ENCODE peak calls at places on chromosomes 7 and 10, in four cellular contexts. Q is IMR-90, D is mesendoderm, C is H1. P is an unnamed sample.

GRCh38 chr7:143458263-143458662 is 15.0 kb downstream of the TAS2R60 start:
- DNase-seq in D (no peak), C (no peak), Q (peak; percentile 57), P (no peak)

GRCh38 chr7:132240262-132240661 is 336.0 kb downstream of the PLXNA4 start:
- DNase-seq in C (no peak), D (no peak), Q (no peak), P (no peak)

GRCh38 chr10:15182541-15183207 is 14.2 kb upstream of the NMT2 start:
- DNase-seq in D (no peak), Q (peak; percentile 58), C (no peak), P (no peak)

GRCh38 chr7:138064856-138065357 is 11.4 kb upstream of the AKR1D1 start:
- DNase-seq in C (no peak), Q (peak; percentile 18), D (peak; percentile 48), P (peak; percentile 31)

GRCh38 chr7:116588641-116589594 is 64.1 kb downstream of the CAV1 start:
- DNase-seq in D (peak; percentile 60), C (no peak), Q (peak; percentile 81), P (no peak)

GRCh38 chr7:120869700-120870099 is 11.8 kb upstream of the TSPAN12 start:
- DNase-seq in D (no peak), C (no peak), Q (no peak), P (no peak)

GRCh38 chr7:143507094-143507518 is 29.4 kb downstream of the TAS2R41 start:
- DNase-seq in D (no peak), C (no peak), Q (no peak), P (no peak)

GRCh38 chr10:33735463-33735862 is 401.0 kb upstream of the NRP1 start:
- DNase-seq in C (no peak), Q (peak; percentile 24), D (no peak), P (no peak)

GRCh38 chr10:26486304-26486703 is 48.2 kb downstream of the APBB1IP start:
- DNase-seq in D (peak; percentile 60), C (peak; percentile 7), Q (peak; percentile 32), P (no peak)

GRCh38 chr7:131292141-131292905 is 35.4 kb upstream of the MKLN1 start:
- DNase-seq in D (no peak), Q (no peak), C (no peak), P (no peak)

GRCh38 chr10:62744136-62744535 is 60.4 kb upstream of the ADO start:
- DNase-seq in C (no peak), D (no peak), Q (peak; percentile 69), P (no peak)

GRCh38 chr7:36214608-36215016 is 61.6 kb downstream of the EEPD1 start:
- DNase-seq in Q (peak; percentile 35), D (no peak), C (no peak), P (peak; percentile 19)

GRCh38 chr10:66928000-66928770 is 2.3 kb downstream of the LRRTM3 start:
- DNase-seq in C (no peak), D (peak; percentile 38), Q (peak; percentile 12), P (peak; percentile 43)

GRCh38 chr7:37368540-37368939 is 80.1 kb downstream of the ELMO1 start:
- DNase-seq in C (no peak), D (peak; percentile 30), Q (no peak), P (no peak)
- H3K56ac ChIP-seq in C (no peak overlapping the region), D (no peak overlapping the region), Q (no peak overlapping the region), P (no peak overlapping the region)

GRCh38 chr7:157425761-157426160 is 89.0 kb downstream of the DNAJB6 start:
- DNase-seq in C (no peak), Q (no peak), D (no peak), P (no peak)

GRCh38 chr7:157422279-157422678 is 85.5 kb downstream of the DNAJB6 start:
- DNase-seq in C (no peak), D (no peak), Q (no peak), P (no peak)

GRCh38 chr7:157425137-157425731 is 88.4 kb downstream of the DNAJB6 start:
- DNase-seq in Q (no peak), D (no peak), C (no peak), P (peak; percentile 45)

GRCh38 chr7:157423886-157424565 is 87.2 kb downstream of the DNAJB6 start:
- DNase-seq in C (no peak), D (no peak), Q (no peak), P (no peak)

DNA sequence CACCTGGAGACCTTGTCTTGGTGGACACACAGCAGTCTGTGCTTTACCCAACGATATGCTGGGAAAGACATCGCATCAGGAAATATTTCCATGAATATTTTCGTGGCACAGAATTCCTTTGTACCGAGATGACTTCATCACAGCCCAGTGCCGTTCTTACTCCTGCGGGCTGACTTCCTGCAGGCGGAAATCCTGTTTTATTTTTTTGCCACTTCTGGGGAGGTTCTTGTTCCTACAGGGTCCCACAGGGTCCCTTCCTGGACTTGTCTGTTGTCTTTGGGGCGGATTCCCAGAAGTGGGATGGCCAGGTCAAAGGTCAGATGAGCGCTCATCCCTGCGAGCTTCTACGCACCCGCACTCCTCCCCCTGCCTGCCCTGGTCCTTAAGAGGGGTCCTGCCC is 86.5 kb downstream of the DNAJB6 start:
- DNase-seq in D (no peak), Q (no peak), C (no peak), P (no peak)
- H3K18ac ChIP-seq in D (no peak overlapping the region), Q (no peak overlapping the region), C (no peak overlapping the region), P (no peak overlapping the region)

GRCh38 chr7:15675379-15675778 is 11.1 kb downstream of the MEOX2 start:
- DNase-seq in C (no peak), Q (no peak), D (no peak), P (no peak)
- H3K56ac ChIP-seq in C (no peak overlapping the region), Q (no peak overlapping the region), D (no peak overlapping the region), P (no peak overlapping the region)

DNA sequence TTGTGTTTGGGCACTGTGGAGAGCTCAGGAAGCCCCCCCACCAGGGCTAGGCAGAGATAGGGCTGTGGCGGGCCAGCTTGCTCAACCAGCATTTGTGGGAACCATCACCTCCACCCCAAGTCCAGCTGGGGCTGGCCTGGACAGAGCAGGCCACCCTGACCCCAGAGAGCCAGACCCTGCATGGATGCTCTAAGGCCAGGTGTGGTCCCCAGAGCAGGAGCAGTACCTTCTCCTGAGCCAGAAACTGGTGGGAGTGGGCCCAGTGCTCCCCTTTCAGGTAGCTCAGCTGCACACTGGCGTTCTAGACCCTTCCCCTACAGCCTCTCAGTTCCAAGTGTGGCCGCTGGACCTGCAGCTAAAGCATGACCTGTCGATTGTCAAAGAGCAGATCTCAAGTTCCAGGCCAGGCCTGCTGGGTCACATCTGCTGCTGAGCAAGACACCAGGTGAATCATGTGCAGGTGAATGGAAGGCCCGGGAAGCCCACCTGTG is 57.2 kb downstream of the RASGEF1A start:
- DNase-seq in D (no peak), C (no peak), Q (no peak), P (no peak)
- H3K18ac ChIP-seq in D (no peak overlapping the region), C (no peak overlapping the region), Q (no peak overlapping the region), P (no peak overlapping the region)

GRCh38 chr7:95927781-95928180 is 155.4 kb downstream of the DYNC1I1 start:
- DNase-seq in D (no peak), C (no peak), Q (no peak), P (no peak)
- H3K56ac ChIP-seq in D (no peak overlapping the region), C (no peak overlapping the region), Q (no peak overlapping the region), P (no peak overlapping the region)

DNA sequence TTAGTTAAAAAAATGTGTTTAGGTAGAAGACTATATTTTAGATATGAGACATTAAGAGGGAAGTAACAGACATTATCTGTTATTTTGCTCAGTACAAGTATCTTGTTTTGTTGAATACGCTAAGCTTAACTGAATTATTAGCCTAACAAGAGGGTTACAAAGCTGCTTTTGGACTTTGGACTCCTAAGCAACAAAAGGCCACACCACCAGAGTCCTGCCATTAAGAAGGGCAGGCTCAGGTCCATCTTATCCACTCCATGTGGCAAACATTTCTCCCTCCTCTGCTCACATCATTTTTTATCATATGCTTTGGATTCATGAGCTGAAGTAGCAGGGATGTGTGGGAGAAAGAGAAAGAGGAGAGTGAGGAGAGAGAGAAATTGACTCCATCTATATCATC is 33.5 kb downstream of the OSBPL3 start:
- DNase-seq in C (no peak), D (no peak), Q (no peak), P (no peak)
- H3K18ac ChIP-seq in C (no peak overlapping the region), D (no peak overlapping the region), Q (no peak overlapping the region), P (no peak overlapping the region)

DNA sequence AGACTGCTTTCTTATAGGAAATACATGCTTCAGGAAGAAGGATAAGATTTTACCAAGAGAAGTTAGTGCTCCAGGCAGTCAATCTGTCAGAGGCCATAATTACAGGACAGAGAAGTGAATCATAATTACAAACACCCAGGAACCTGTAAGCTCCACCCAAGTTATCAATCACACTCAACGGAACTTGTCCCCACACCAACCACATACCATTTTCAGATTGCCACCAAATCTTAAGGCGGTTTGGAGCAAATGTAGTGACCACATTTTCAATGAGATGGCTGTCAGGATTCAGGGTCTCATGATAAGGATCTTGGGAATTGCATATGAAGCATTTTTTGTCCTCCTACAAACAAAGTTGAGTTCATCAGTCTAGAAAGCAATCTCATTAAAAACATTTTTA is 4.8 kb downstream of the LAMB1 start:
- DNase-seq in C (no peak), Q (no peak), D (no peak), P (no peak)
- H3K56ac ChIP-seq in C (no peak overlapping the region), Q (no peak overlapping the region), D (no peak overlapping the region), P (no peak overlapping the region)

P was measured in H9.